ENCODE peak calls at places on chromosomes 7 and 10, in six cellular contexts. One of them, this sample, is unnamed. For H3K4me1, the result is how much of the 10 kb centered on the place peaks cover.

GRCh38 chr7:155610633-155611193 is 33.7 kb upstream of the RBM33 start:
- DNase-seq in pancreas: no peak
- DNase-seq in CD4-positive, CD25-positive, alpha-beta regulatory T cell: no peak
- DNase-seq in tibial artery: no peak
- DNase-seq in transverse colon: no peak
- DNase-seq in cardiac muscle cell: no peak
- DNase-seq in this sample: no peak

GRCh38 chr7:138017992-138018391 is 16.1 kb upstream of the CREB3L2 start:
- DNase-seq in pancreas: no peak
- DNase-seq in CD4-positive, CD25-positive, alpha-beta regulatory T cell: no peak
- DNase-seq in tibial artery: no peak
- DNase-seq in transverse colon: no peak
- DNase-seq in cardiac muscle cell: no peak
- DNase-seq in this sample: no peak

GRCh38 chr7:137462847-137463246 is 119.3 kb upstream of the PTN start:
- DNase-seq in pancreas: no peak
- DNase-seq in CD4-positive, CD25-positive, alpha-beta regulatory T cell: no peak
- DNase-seq in tibial artery: no peak
- DNase-seq in transverse colon: no peak
- DNase-seq in cardiac muscle cell: no peak
- DNase-seq in this sample: no peak

GRCh38 chr10:132492323-132493035 is 45.1 kb upstream of the INPP5A start:
- DNase-seq in pancreas: no peak
- DNase-seq in CD4-positive, CD25-positive, alpha-beta regulatory T cell: no peak
- DNase-seq in tibial artery: peak
- DNase-seq in transverse colon: peak
- DNase-seq in cardiac muscle cell: peak
- DNase-seq in this sample: no peak

GRCh38 chr10:110285501-110285900 is 19.2 kb downstream of the SMNDC1 start:
- DNase-seq in pancreas: no peak
- DNase-seq in CD4-positive, CD25-positive, alpha-beta regulatory T cell: no peak
- DNase-seq in tibial artery: no peak
- DNase-seq in transverse colon: no peak
- DNase-seq in cardiac muscle cell: no peak
- DNase-seq in this sample: no peak

GRCh38 chr10:101536800-101537199 is 51.3 kb downstream of the POLL start:
- DNase-seq in pancreas: no peak
- DNase-seq in CD4-positive, CD25-positive, alpha-beta regulatory T cell: no peak
- DNase-seq in tibial artery: no peak
- DNase-seq in transverse colon: no peak
- DNase-seq in cardiac muscle cell: peak
- DNase-seq in this sample: no peak

GRCh38 chr7:28551311-28551710 is 139.0 kb downstream of the CREB5 start:
- DNase-seq in pancreas: no peak
- DNase-seq in CD4-positive, CD25-positive, alpha-beta regulatory T cell: no peak
- DNase-seq in tibial artery: no peak
- DNase-seq in transverse colon: no peak
- DNase-seq in cardiac muscle cell: no peak
- DNase-seq in this sample: no peak

GRCh38 chr10:4650109-4650508 is 175.9 kb upstream of the AKR1E2 start:
- DNase-seq in pancreas: no peak
- DNase-seq in CD4-positive, CD25-positive, alpha-beta regulatory T cell: no peak
- DNase-seq in tibial artery: no peak
- DNase-seq in transverse colon: no peak
- DNase-seq in cardiac muscle cell: no peak
- DNase-seq in this sample: no peak

GRCh38 chr7:43592321-43592720 is 9.4 kb downstream of the STK17A start:
- DNase-seq in pancreas: no peak
- DNase-seq in CD4-positive, CD25-positive, alpha-beta regulatory T cell: no peak
- DNase-seq in tibial artery: no peak
- DNase-seq in transverse colon: no peak
- DNase-seq in cardiac muscle cell: no peak
- DNase-seq in this sample: no peak

GRCh38 chr7:149144996-149145850 is 2.0 kb upstream of the ZNF398 start:
- DNase-seq in pancreas: no peak
- DNase-seq in CD4-positive, CD25-positive, alpha-beta regulatory T cell: no peak
- DNase-seq in tibial artery: no peak
- DNase-seq in transverse colon: no peak
- DNase-seq in cardiac muscle cell: no peak
- DNase-seq in this sample: no peak

GRCh38 chr10:109987413-109987812 is 20.4 kb upstream of the ADD3 start:
- DNase-seq in pancreas: no peak
- DNase-seq in CD4-positive, CD25-positive, alpha-beta regulatory T cell: no peak
- DNase-seq in tibial artery: no peak
- DNase-seq in transverse colon: no peak
- DNase-seq in cardiac muscle cell: peak
- DNase-seq in this sample: no peak

GRCh38 chr7:29871787-29872398 is 65.6 kb downstream of the WIPF3 start:
- DNase-seq in pancreas: no peak
- DNase-seq in CD4-positive, CD25-positive, alpha-beta regulatory T cell: no peak
- DNase-seq in tibial artery: no peak
- DNase-seq in transverse colon: no peak
- DNase-seq in cardiac muscle cell: peak
- DNase-seq in this sample: no peak

GRCh38 chr7:129950191-129950940 is 2.4 kb downstream of the UBE2H start:
- DNase-seq in pancreas: no peak
- DNase-seq in CD4-positive, CD25-positive, alpha-beta regulatory T cell: no peak
- DNase-seq in tibial artery: no peak
- DNase-seq in transverse colon: no peak
- DNase-seq in cardiac muscle cell: peak
- DNase-seq in this sample: no peak

GRCh38 chr10:22230331-22230833 is 12.6 kb upstream of the EBLN1 start:
- DNase-seq in pancreas: no peak
- DNase-seq in CD4-positive, CD25-positive, alpha-beta regulatory T cell: no peak
- DNase-seq in tibial artery: no peak
- DNase-seq in transverse colon: no peak
- DNase-seq in cardiac muscle cell: peak
- DNase-seq in this sample: peak

GRCh38 chr7:21425290-21425689 is 2.6 kb upstream of the SP4 start:
- DNase-seq in pancreas: peak
- DNase-seq in CD4-positive, CD25-positive, alpha-beta regulatory T cell: no peak
- DNase-seq in tibial artery: peak
- DNase-seq in transverse colon: no peak
- DNase-seq in cardiac muscle cell: no peak
- DNase-seq in this sample: no peak

GRCh38 chr10:43931308-43931930 is 282.7 kb upstream of the ZNF32 start:
- DNase-seq in pancreas: no peak
- DNase-seq in CD4-positive, CD25-positive, alpha-beta regulatory T cell: no peak
- DNase-seq in tibial artery: no peak
- DNase-seq in transverse colon: no peak
- DNase-seq in cardiac muscle cell: peak
- DNase-seq in this sample: no peak

GRCh38 chr7:23335141-23335540 is 36.0 kb downstream of the MALSU1 start:
- DNase-seq in pancreas: no peak
- DNase-seq in CD4-positive, CD25-positive, alpha-beta regulatory T cell: no peak
- DNase-seq in tibial artery: no peak
- DNase-seq in transverse colon: no peak
- DNase-seq in cardiac muscle cell: no peak
- DNase-seq in this sample: peak

GRCh38 chr10:602391-603005 is 87.0 kb downstream of the DIP2C start:
- DNase-seq in pancreas: peak
- DNase-seq in CD4-positive, CD25-positive, alpha-beta regulatory T cell: no peak
- DNase-seq in tibial artery: peak
- DNase-seq in transverse colon: no peak
- DNase-seq in cardiac muscle cell: no peak
- DNase-seq in this sample: no peak

GRCh38 chr7:102914585-102914984 is 1.8 kb downstream of the LRRC17 start:
- DNase-seq in pancreas: no peak
- DNase-seq in CD4-positive, CD25-positive, alpha-beta regulatory T cell: no peak
- DNase-seq in tibial artery: peak
- DNase-seq in transverse colon: no peak
- DNase-seq in cardiac muscle cell: peak
- DNase-seq in this sample: peak

GRCh38 chr10:110724116-110724701 is 80.1 kb downstream of the RBM20 start:
- DNase-seq in pancreas: no peak
- DNase-seq in CD4-positive, CD25-positive, alpha-beta regulatory T cell: no peak
- DNase-seq in tibial artery: no peak
- DNase-seq in transverse colon: no peak
- DNase-seq in cardiac muscle cell: no peak
- DNase-seq in this sample: no peak

DNA sequence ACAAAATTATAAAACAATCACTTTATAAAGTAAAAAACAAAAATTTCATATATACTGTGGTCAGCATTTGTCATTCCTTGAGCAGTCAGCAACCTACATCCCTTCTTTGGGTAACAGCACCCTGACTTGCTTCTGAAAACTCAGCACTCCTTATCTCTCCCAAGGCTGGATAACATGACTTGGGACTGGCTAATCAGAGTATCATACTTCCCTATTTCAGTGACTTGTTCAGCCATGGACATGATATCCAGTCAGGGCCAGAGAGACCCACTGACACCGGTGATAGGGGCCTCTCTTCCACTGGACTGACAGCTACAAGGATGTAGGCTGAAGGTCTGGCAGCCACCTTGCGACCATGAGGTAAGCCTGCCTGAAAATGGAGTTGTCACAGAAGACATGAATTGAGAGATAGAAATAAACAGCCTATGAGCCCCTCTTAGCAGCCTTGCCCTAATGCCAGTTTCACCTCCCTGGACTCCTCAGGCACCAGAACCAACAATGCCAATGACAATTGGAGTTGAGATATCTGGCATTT is 84.4 kb upstream of the NEBL start:
- DNase-seq in pancreas: no peak
- DNase-seq in CD4-positive, CD25-positive, alpha-beta regulatory T cell: no peak
- DNase-seq in tibial artery: no peak
- DNase-seq in transverse colon: no peak
- DNase-seq in cardiac muscle cell: no peak
- DNase-seq in this sample: no peak
- H3K4me3 ChIP-seq in pancreas: no peak
- H3K4me3 ChIP-seq in CD4-positive, CD25-positive, alpha-beta regulatory T cell: no peak
- H3K4me3 ChIP-seq in tibial artery: no peak
- H3K4me3 ChIP-seq in transverse colon: no peak
- H3K4me3 ChIP-seq in cardiac muscle cell: no peak
- H3K4me3 ChIP-seq in this sample: no peak

GRCh38 chr10:50991496-50992355 is 82.6 kb upstream of the PRKG1 start:
- DNase-seq in pancreas: peak
- DNase-seq in CD4-positive, CD25-positive, alpha-beta regulatory T cell: no peak
- DNase-seq in tibial artery: peak
- DNase-seq in transverse colon: peak
- DNase-seq in cardiac muscle cell: peak
- DNase-seq in this sample: peak
- H3K27ac ChIP-seq in pancreas: peak
- H3K27ac ChIP-seq in CD4-positive, CD25-positive, alpha-beta regulatory T cell: no peak
- H3K27ac ChIP-seq in tibial artery: peak
- H3K27ac ChIP-seq in transverse colon: peak
- H3K27ac ChIP-seq in cardiac muscle cell: peak
- H3K27ac ChIP-seq in this sample: peak

GRCh38 chr10:79353726-79354125 is 6.5 kb downstream of the PPIF start:
- DNase-seq in pancreas: no peak
- DNase-seq in CD4-positive, CD25-positive, alpha-beta regulatory T cell: no peak
- DNase-seq in tibial artery: peak
- DNase-seq in transverse colon: no peak
- DNase-seq in cardiac muscle cell: no peak
- DNase-seq in this sample: no peak
- H3K4me1 ChIP-seq in pancreas: under half
- H3K4me1 ChIP-seq in CD4-positive, CD25-positive, alpha-beta regulatory T cell: under half
- H3K4me1 ChIP-seq in tibial artery: under half
- H3K4me1 ChIP-seq in transverse colon: under half
- H3K4me1 ChIP-seq in cardiac muscle cell: under half
- H3K4me1 ChIP-seq in this sample: under half

GRCh38 chr10:116852246-116852645 is 2.9 kb downstream of the ENO4 start:
- DNase-seq in pancreas: no peak
- DNase-seq in CD4-positive, CD25-positive, alpha-beta regulatory T cell: no peak
- DNase-seq in tibial artery: no peak
- DNase-seq in transverse colon: no peak
- DNase-seq in cardiac muscle cell: no peak
- DNase-seq in this sample: no peak

GRCh38 chr10:116848912-116849270 is 408 bp upstream of the ENO4 start:
- DNase-seq in pancreas: peak
- DNase-seq in CD4-positive, CD25-positive, alpha-beta regulatory T cell: no peak
- DNase-seq in tibial artery: no peak
- DNase-seq in transverse colon: no peak
- DNase-seq in cardiac muscle cell: no peak
- DNase-seq in this sample: peak

GRCh38 chr10:116848032-116848911 is 1.0 kb upstream of the ENO4 start:
- DNase-seq in pancreas: no peak
- DNase-seq in CD4-positive, CD25-positive, alpha-beta regulatory T cell: peak
- DNase-seq in tibial artery: no peak
- DNase-seq in transverse colon: peak
- DNase-seq in cardiac muscle cell: no peak
- DNase-seq in this sample: no peak

GRCh38 chr10:116849271-116850057 is at the start of gene ENO4:
- DNase-seq in pancreas: peak
- DNase-seq in CD4-positive, CD25-positive, alpha-beta regulatory T cell: peak
- DNase-seq in tibial artery: peak
- DNase-seq in transverse colon: peak
- DNase-seq in cardiac muscle cell: peak
- DNase-seq in this sample: peak

GRCh38 chr10:116850058-116850611 is 836 bp downstream of the ENO4 start:
- DNase-seq in pancreas: no peak
- DNase-seq in CD4-positive, CD25-positive, alpha-beta regulatory T cell: no peak
- DNase-seq in tibial artery: no peak
- DNase-seq in transverse colon: no peak
- DNase-seq in cardiac muscle cell: no peak
- DNase-seq in this sample: no peak
- H3K4me3 ChIP-seq in pancreas: peak
- H3K4me3 ChIP-seq in CD4-positive, CD25-positive, alpha-beta regulatory T cell: peak
- H3K4me3 ChIP-seq in tibial artery: peak
- H3K4me3 ChIP-seq in transverse colon: peak
- H3K4me3 ChIP-seq in cardiac muscle cell: peak
- H3K4me3 ChIP-seq in this sample: peak

GRCh38 chr10:103834436-103835095 is 20.8 kb downstream of the SH3PXD2A start:
- DNase-seq in pancreas: no peak
- DNase-seq in CD4-positive, CD25-positive, alpha-beta regulatory T cell: no peak
- DNase-seq in tibial artery: no peak
- DNase-seq in transverse colon: no peak
- DNase-seq in cardiac muscle cell: no peak
- DNase-seq in this sample: no peak
- H3K27ac ChIP-seq in pancreas: peak
- H3K27ac ChIP-seq in CD4-positive, CD25-positive, alpha-beta regulatory T cell: no peak
- H3K27ac ChIP-seq in tibial artery: peak
- H3K27ac ChIP-seq in transverse colon: peak
- H3K27ac ChIP-seq in cardiac muscle cell: peak
- H3K27ac ChIP-seq in this sample: peak

DNA sequence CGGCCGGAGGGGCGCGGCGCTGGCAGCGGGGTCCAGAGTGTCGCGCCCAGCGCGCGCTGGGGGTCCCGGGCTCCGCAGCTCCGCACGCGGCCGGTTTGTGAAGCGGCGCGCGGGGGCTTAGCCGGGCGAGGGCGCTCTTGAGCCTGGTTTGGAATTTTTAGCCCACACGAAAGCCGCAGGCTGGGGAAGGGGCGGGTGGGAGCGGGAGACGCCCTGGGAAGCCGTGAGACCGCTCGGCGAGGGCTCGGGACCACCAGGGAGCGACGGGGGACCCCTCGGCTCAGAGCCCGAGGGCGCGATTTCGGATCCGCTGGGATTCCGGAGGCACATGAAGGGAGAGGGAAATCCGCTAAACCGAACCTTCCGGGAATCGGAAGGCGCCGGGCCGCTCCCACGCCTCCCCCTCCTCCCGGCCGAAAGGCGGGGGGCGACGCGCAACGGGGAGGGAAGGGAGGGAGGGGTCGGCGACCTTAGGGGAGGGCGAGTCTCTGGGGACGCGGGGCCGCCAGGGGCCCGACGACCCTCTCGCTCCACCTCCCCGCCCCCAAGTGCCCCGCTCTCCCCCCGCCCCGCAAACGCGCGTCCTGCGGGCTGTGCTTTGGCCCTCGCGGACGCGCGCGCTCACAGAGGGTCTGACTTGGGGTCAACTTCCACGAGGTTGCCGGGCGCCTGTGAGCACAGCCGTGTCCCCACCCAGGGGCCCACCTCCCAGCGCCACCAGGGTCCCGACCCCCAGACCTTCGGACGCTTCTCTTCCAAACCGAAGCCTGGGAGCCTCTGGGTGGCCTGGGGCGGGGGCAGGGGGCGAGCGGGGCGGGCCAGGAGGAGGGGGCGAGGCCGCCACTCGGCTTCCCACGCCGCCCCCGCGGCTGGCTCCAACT is 5.1 kb upstream of the ELFN1 start:
- DNase-seq in pancreas: peak
- DNase-seq in CD4-positive, CD25-positive, alpha-beta regulatory T cell: peak
- DNase-seq in tibial artery: peak
- DNase-seq in transverse colon: peak
- DNase-seq in cardiac muscle cell: peak
- DNase-seq in this sample: peak
- H3K4me1 ChIP-seq in pancreas: under half
- H3K4me1 ChIP-seq in CD4-positive, CD25-positive, alpha-beta regulatory T cell: under half
- H3K4me1 ChIP-seq in tibial artery: under half
- H3K4me1 ChIP-seq in transverse colon: under half
- H3K4me1 ChIP-seq in cardiac muscle cell: under half
- H3K4me1 ChIP-seq in this sample: under half